ENCODE peak calls at places on chromosomes 5 and 9, in six cellular contexts. One of them, this sample, is unnamed.

GRCh38 chr5:9350301-9350797 is 195.5 kb downstream of the SEMA5A start:
- DNase-seq in fibroblast of the conjunctiva: no peak
- DNase-seq in left ventricle myocardium superior: no peak
- DNase-seq in cardiac septum: no peak
- DNase-seq in tibial artery: no peak
- DNase-seq in NCI-H446: no peak
- DNase-seq in this sample: peak

GRCh38 chr5:1521054-1521453 is 2.7 kb downstream of the LPCAT1 start:
- DNase-seq in NCI-H446: no peak
- DNase-seq in fibroblast of the conjunctiva: no peak
- DNase-seq in cardiac septum: no peak
- DNase-seq in left ventricle myocardium superior: no peak
- DNase-seq in tibial artery: no peak
- DNase-seq in this sample: no peak

GRCh38 chr9:128885376-128885775 is 3.4 kb downstream of the LRRC8A start:
- DNase-seq in fibroblast of the conjunctiva: no peak
- DNase-seq in cardiac septum: no peak
- DNase-seq in left ventricle myocardium superior: no peak
- DNase-seq in NCI-H446: no peak
- DNase-seq in tibial artery: no peak
- DNase-seq in this sample: no peak

GRCh38 chr5:82673460-82673859 is 395.3 kb upstream of the RPS23 start:
- DNase-seq in left ventricle myocardium superior: no peak
- DNase-seq in fibroblast of the conjunctiva: no peak
- DNase-seq in cardiac septum: no peak
- DNase-seq in tibial artery: no peak
- DNase-seq in NCI-H446: no peak
- DNase-seq in this sample: no peak

GRCh38 chr9:123562844-123563346 is 206.9 kb downstream of the CRB2 start:
- DNase-seq in left ventricle myocardium superior: peak
- DNase-seq in cardiac septum: no peak
- DNase-seq in fibroblast of the conjunctiva: peak
- DNase-seq in tibial artery: no peak
- DNase-seq in NCI-H446: no peak
- DNase-seq in this sample: peak

GRCh38 chr9:135342206-135343130 is 137.1 kb upstream of the PPP1R26 start:
- DNase-seq in tibial artery: no peak
- DNase-seq in left ventricle myocardium superior: no peak
- DNase-seq in NCI-H446: no peak
- DNase-seq in fibroblast of the conjunctiva: no peak
- DNase-seq in cardiac septum: no peak
- DNase-seq in this sample: no peak

GRCh38 chr5:167442922-167443321 is 848.5 kb upstream of the WWC1 start:
- DNase-seq in cardiac septum: no peak
- DNase-seq in left ventricle myocardium superior: no peak
- DNase-seq in tibial artery: no peak
- DNase-seq in fibroblast of the conjunctiva: no peak
- DNase-seq in NCI-H446: no peak
- DNase-seq in this sample: peak

GRCh38 chr5:168714046-168714445 is 134.9 kb upstream of the PANK3 start:
- DNase-seq in cardiac septum: no peak
- DNase-seq in NCI-H446: no peak
- DNase-seq in fibroblast of the conjunctiva: no peak
- DNase-seq in tibial artery: no peak
- DNase-seq in left ventricle myocardium superior: no peak
- DNase-seq in this sample: peak

GRCh38 chr5:110288766-110289165 is 437.7 kb downstream of the TMEM232 start:
- DNase-seq in fibroblast of the conjunctiva: peak
- DNase-seq in NCI-H446: no peak
- DNase-seq in tibial artery: no peak
- DNase-seq in cardiac septum: no peak
- DNase-seq in left ventricle myocardium superior: no peak
- DNase-seq in this sample: peak

GRCh38 chr9:79470957-79471356 is 100.8 kb upstream of the TLE4 start:
- DNase-seq in tibial artery: no peak
- DNase-seq in fibroblast of the conjunctiva: no peak
- DNase-seq in left ventricle myocardium superior: no peak
- DNase-seq in NCI-H446: no peak
- DNase-seq in cardiac septum: no peak
- DNase-seq in this sample: no peak

GRCh38 chr5:175567954-175568353 is 89.6 kb downstream of the SFXN1 start:
- DNase-seq in cardiac septum: no peak
- DNase-seq in NCI-H446: no peak
- DNase-seq in tibial artery: no peak
- DNase-seq in left ventricle myocardium superior: no peak
- DNase-seq in fibroblast of the conjunctiva: no peak
- DNase-seq in this sample: no peak